ENCODE peak calls at places on chromosomes 12 and 14, in six cellular contexts. S is ovary, V is AG04450, A is upper lobe of right lung, F is uterus, O is A673. P is an unnamed sample.

GRCh38 chr12:10249690-10250455 is 37.2 kb downstream of the GABARAPL1 start:
- DNase-seq in S (no peak), A (no peak), V (no peak), F (no peak), O (no peak), P (peak)

GRCh38 chr14:58749066-58749669 is 111.4 kb downstream of the DACT1 start:
- DNase-seq in S (no peak), F (no peak), O (peak), A (no peak), V (peak), P (peak)

GRCh38 chr14:53652068-53652467 is 304.6 kb downstream of the BMP4 start:
- DNase-seq in F (no peak), S (no peak), O (no peak), V (no peak), A (no peak), P (no peak)

GRCh38 chr12:30417697-30418231 is 277.9 kb downstream of the IPO8 start:
- DNase-seq in F (no peak), O (peak), S (no peak), V (peak), A (no peak), P (peak)

GRCh38 chr14:20327005-20327869 is 5.8 kb downstream of the CCNB1IP1 start:
- DNase-seq in O (peak), F (no peak), S (no peak), A (no peak), V (peak), P (peak)

GRCh38 chr12:57838594-57839302 is 7.8 kb downstream of the CTDSP2 start:
- DNase-seq in S (no peak), A (no peak), F (no peak), V (no peak), O (peak), P (no peak)

GRCh38 chr12:13211859-13212664 is 15.5 kb downstream of the EMP1 start:
- DNase-seq in V (no peak), F (peak), O (peak), A (no peak), S (peak), P (peak)

GRCh38 chr12:107853479-107853878 is 79.0 kb downstream of the ASCL4 start:
- DNase-seq in V (no peak), O (no peak), A (no peak), F (no peak), S (no peak), P (no peak)

GRCh38 chr14:60061371-60061770 is 30.4 kb upstream of the PCNX4 start:
- DNase-seq in F (no peak), O (no peak), V (no peak), S (no peak), A (no peak), P (no peak)

GRCh38 chr12:51911788-51912711 is 4.7 kb downstream of the ACVRL1 start:
- DNase-seq in S (no peak), V (no peak), F (no peak), A (peak), O (peak), P (no peak)

GRCh38 chr12:46167412-46167811 is 101.4 kb downstream of the SLC38A1 start:
- DNase-seq in F (no peak), V (no peak), S (no peak), O (no peak), A (no peak), P (no peak)

GRCh38 chr12:127176804-127177203 is 1090.2 kb upstream of the TMEM132C start:
- DNase-seq in S (no peak), O (no peak), F (no peak), A (no peak), V (no peak), P (no peak)

GRCh38 chr14:75504411-75504810 is 17.9 kb upstream of the BATF start:
- DNase-seq in V (no peak), F (no peak), A (no peak), O (no peak), S (no peak), P (no peak)

GRCh38 chr12:124428136-124428791 is 133.4 kb downstream of the RFLNA start:
- DNase-seq in S (peak), F (peak), O (no peak), V (peak), A (no peak), P (peak)

GRCh38 chr14:105364100-105364708 is 34.1 kb upstream of the TEX22 start:
- DNase-seq in S (no peak), A (no peak), O (peak), F (no peak), V (peak), P (peak)

DNA sequence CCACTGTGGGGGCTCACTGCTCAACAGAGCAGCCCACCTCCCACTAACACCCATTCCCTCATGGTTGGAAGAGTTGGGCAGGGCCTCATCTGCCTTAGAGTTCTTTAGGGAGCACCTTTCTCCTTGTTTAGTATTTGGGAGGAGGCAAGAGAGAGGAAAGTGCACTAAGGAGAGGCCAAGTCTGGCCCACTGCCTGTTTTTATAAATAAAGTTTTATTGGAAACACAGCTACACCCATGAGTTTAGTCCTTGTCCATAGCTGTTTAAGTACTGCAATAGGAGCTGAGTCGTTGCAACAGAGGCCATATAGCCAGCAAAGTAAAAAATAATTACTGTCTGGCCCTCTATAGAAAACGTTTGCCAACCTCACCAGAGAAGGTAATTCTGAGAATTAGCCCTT is 63.9 kb downstream of the C14orf132 start:
- DNase-seq in S (no peak), F (no peak), V (no peak), A (no peak), O (no peak), P (no peak)
- H3K4me3 ChIP-seq in S (no peak), F (no peak), V (no peak), A (no peak), O (no peak), P (no peak)

GRCh38 chr12:130714591-130715149 is 1.4 kb downstream of the RIMBP2 start:
- DNase-seq in V (no peak), F (peak), S (peak), A (no peak), O (peak), P (no peak)

GRCh38 chr12:130715996-130716917 is at the start of gene RIMBP2:
- DNase-seq in V (no peak), S (no peak), F (peak), A (no peak), O (peak), P (no peak)

GRCh38 chr12:130717752-130718151 is 1.7 kb upstream of the RIMBP2 start:
- DNase-seq in A (no peak), V (no peak), S (no peak), F (no peak), O (no peak), P (no peak)

GRCh38 chr12:130715150-130715995 is 726 bp downstream of the RIMBP2 start:
- DNase-seq in V (no peak), O (peak), S (no peak), F (peak), A (no peak), P (no peak)

GRCh38 chr12:130716918-130717306 is 813 bp upstream of the RIMBP2 start:
- DNase-seq in F (no peak), A (no peak), S (no peak), O (no peak), V (no peak), P (no peak)
- H3K4me3 ChIP-seq in F (no peak), A (no peak), S (no peak), O (peak), V (no peak), P (no peak)

GRCh38 chr12:131930510-131930909 is 1.4 kb downstream of the PUS1 start:
- DNase-seq in V (no peak), S (no peak), F (no peak), O (no peak), A (no peak), P (no peak)
- H3K4me3 ChIP-seq in V (peak), S (peak), F (peak), O (peak), A (peak), P (peak)

GRCh38 chr14:23578560-23579310 is at the start of gene JPH4:
- DNase-seq in A (no peak), O (no peak), V (no peak), F (peak), S (peak), P (peak)
- H3K4me3 ChIP-seq in A (no peak), O (no peak), V (no peak), F (peak), S (peak), P (no peak)

GRCh38 chr14:76770521-76771431 is 9.5 kb downstream of the VASH1 start:
- DNase-seq in F (peak), V (no peak), O (no peak), S (no peak), A (peak), P (no peak)

GRCh38 chr14:76769636-76770292 is 8.5 kb downstream of the VASH1 start:
- DNase-seq in S (no peak), F (peak), O (no peak), A (no peak), V (no peak), P (no peak)

GRCh38 chr14:76767681-76768055 is 6.4 kb downstream of the VASH1 start:
- DNase-seq in F (peak), A (no peak), V (no peak), O (no peak), S (no peak), P (no peak)

GRCh38 chr14:76768201-76768656 is 7.0 kb downstream of the VASH1 start:
- DNase-seq in V (no peak), O (no peak), S (no peak), F (peak), A (peak), P (no peak)

GRCh38 chr14:76768671-76769500 is 7.6 kb downstream of the VASH1 start:
- DNase-seq in A (peak), V (no peak), O (no peak), S (no peak), F (no peak), P (no peak)
- H3K4me3 ChIP-seq in A (no peak), V (no peak), O (no peak), S (no peak), F (no peak), P (no peak)

P was measured in SJCRH30.